ENCODE peak calls at places on chromosomes 16 and 17, in five cellular contexts. One of them, this sample, is unnamed.

GRCh38 chr17:79752175-79752574 is 21.4 kb downstream of the ENPP7 start:
- DNase-seq in IMR-90: no peak
- DNase-seq in spleen: no peak
- DNase-seq in epithelial cell of esophagus: no peak
- DNase-seq in mucosa of descending colon: no peak
- DNase-seq in this sample: no peak

GRCh38 chr16:11585460-11586374 is 1.0 kb downstream of the LITAF start:
- DNase-seq in IMR-90: peak
- DNase-seq in spleen: peak
- DNase-seq in mucosa of descending colon: peak
- DNase-seq in epithelial cell of esophagus: peak
- DNase-seq in this sample: peak

GRCh38 chr17:40596261-40596919 is 31.1 kb upstream of the CCR7 start:
- DNase-seq in spleen: no peak
- DNase-seq in mucosa of descending colon: no peak
- DNase-seq in epithelial cell of esophagus: no peak
- DNase-seq in IMR-90: peak
- DNase-seq in this sample: no peak

GRCh38 chr16:57331355-57331754 is 27.2 kb upstream of the CCL22 start:
- DNase-seq in epithelial cell of esophagus: no peak
- DNase-seq in mucosa of descending colon: no peak
- DNase-seq in IMR-90: no peak
- DNase-seq in spleen: no peak
- DNase-seq in this sample: no peak

GRCh38 chr17:80941171-80941570 is 50.5 kb upstream of the CHMP6 start:
- DNase-seq in spleen: peak
- DNase-seq in IMR-90: no peak
- DNase-seq in epithelial cell of esophagus: no peak
- DNase-seq in mucosa of descending colon: no peak
- DNase-seq in this sample: no peak

GRCh38 chr16:75319513-75320401 is 68.3 kb upstream of the BCAR1 start:
- DNase-seq in mucosa of descending colon: no peak
- DNase-seq in spleen: no peak
- DNase-seq in IMR-90: peak
- DNase-seq in epithelial cell of esophagus: peak
- DNase-seq in this sample: peak

GRCh38 chr16:8905168-8905762 is 23.1 kb downstream of the LITAFD start:
- DNase-seq in mucosa of descending colon: no peak
- DNase-seq in IMR-90: peak
- DNase-seq in epithelial cell of esophagus: peak
- DNase-seq in spleen: no peak
- DNase-seq in this sample: peak

GRCh38 chr16:63361032-63361624 is 1324.9 kb upstream of the CDH8 start:
- DNase-seq in epithelial cell of esophagus: peak
- DNase-seq in IMR-90: peak
- DNase-seq in mucosa of descending colon: no peak
- DNase-seq in spleen: no peak
- DNase-seq in this sample: peak

GRCh38 chr17:48121921-48122650 is 14.5 kb downstream of the SNX11 start:
- DNase-seq in mucosa of descending colon: no peak
- DNase-seq in epithelial cell of esophagus: no peak
- DNase-seq in IMR-90: no peak
- DNase-seq in spleen: no peak
- DNase-seq in this sample: no peak

GRCh38 chr17:78904371-78904770 is 1.4 kb upstream of the CEP295NL start:
- DNase-seq in epithelial cell of esophagus: no peak
- DNase-seq in spleen: no peak
- DNase-seq in mucosa of descending colon: no peak
- DNase-seq in IMR-90: no peak
- DNase-seq in this sample: no peak

GRCh38 chr16:86566966-86567700 is 504 bp downstream of the FOXC2 start:
- DNase-seq in IMR-90: peak
- DNase-seq in mucosa of descending colon: no peak
- DNase-seq in epithelial cell of esophagus: peak
- DNase-seq in spleen: peak
- DNase-seq in this sample: peak

GRCh38 chr16:81731636-81732035 is 47.5 kb upstream of the PLCG2 start:
- DNase-seq in IMR-90: no peak
- DNase-seq in epithelial cell of esophagus: no peak
- DNase-seq in spleen: no peak
- DNase-seq in mucosa of descending colon: no peak
- DNase-seq in this sample: no peak

GRCh38 chr16:48605518-48606110 is 4.4 kb downstream of the N4BP1 start:
- DNase-seq in IMR-90: no peak
- DNase-seq in mucosa of descending colon: no peak
- DNase-seq in epithelial cell of esophagus: peak
- DNase-seq in spleen: no peak
- DNase-seq in this sample: no peak

GRCh38 chr17:75262112-75262606 is 480 bp downstream of the MRPS7 start:
- DNase-seq in mucosa of descending colon: no peak
- DNase-seq in epithelial cell of esophagus: peak
- DNase-seq in IMR-90: no peak
- DNase-seq in spleen: peak
- DNase-seq in this sample: no peak

GRCh38 chr16:68446941-68447675 is 1.2 kb downstream of the SMPD3 start:
- DNase-seq in epithelial cell of esophagus: no peak
- DNase-seq in mucosa of descending colon: peak
- DNase-seq in IMR-90: no peak
- DNase-seq in spleen: peak
- DNase-seq in this sample: no peak

GRCh38 chr16:4345439-4346204 is 5.5 kb downstream of the PAM16 start:
- DNase-seq in spleen: peak
- DNase-seq in mucosa of descending colon: no peak
- DNase-seq in epithelial cell of esophagus: no peak
- DNase-seq in IMR-90: no peak
- DNase-seq in this sample: no peak

GRCh38 chr17:951388-952132 is 28.0 kb downstream of the NXN start:
- DNase-seq in mucosa of descending colon: no peak
- DNase-seq in IMR-90: peak
- DNase-seq in epithelial cell of esophagus: peak
- DNase-seq in spleen: no peak
- DNase-seq in this sample: peak

GRCh38 chr16:3602320-3602653 is 9.1 kb downstream of the SLX4 start:
- DNase-seq in mucosa of descending colon: peak
- DNase-seq in epithelial cell of esophagus: no peak
- DNase-seq in IMR-90: no peak
- DNase-seq in spleen: no peak
- DNase-seq in this sample: no peak

GRCh38 chr16:50274771-50275415 is 8.5 kb downstream of the ADCY7 start:
- DNase-seq in spleen: peak
- DNase-seq in mucosa of descending colon: peak
- DNase-seq in IMR-90: no peak
- DNase-seq in epithelial cell of esophagus: no peak
- DNase-seq in this sample: no peak
- H3K4me3 ChIP-seq in spleen: peak
- H3K4me3 ChIP-seq in mucosa of descending colon: no peak
- H3K4me3 ChIP-seq in IMR-90: no peak
- H3K4me3 ChIP-seq in epithelial cell of esophagus: no peak
- H3K4me3 ChIP-seq in this sample: no peak

GRCh38 chr17:65745241-65745640 is 183.8 kb upstream of the AXIN2 start:
- DNase-seq in spleen: no peak
- DNase-seq in mucosa of descending colon: no peak
- DNase-seq in IMR-90: no peak
- DNase-seq in epithelial cell of esophagus: no peak
- DNase-seq in this sample: no peak
- TF ChIP-seq CTCF in spleen: no peak
- TF ChIP-seq CTCF in mucosa of descending colon: no peak
- TF ChIP-seq CTCF in IMR-90: no peak
- TF ChIP-seq CTCF in epithelial cell of esophagus: no peak
- TF ChIP-seq CTCF in this sample: no peak

GRCh38 chr16:84820305-84820684 is 510 bp downstream of the CRISPLD2 start:
- DNase-seq in epithelial cell of esophagus: no peak
- DNase-seq in mucosa of descending colon: no peak
- DNase-seq in IMR-90: no peak
- DNase-seq in spleen: no peak
- DNase-seq in this sample: no peak
- H3K4me3 ChIP-seq in epithelial cell of esophagus: no peak
- H3K4me3 ChIP-seq in mucosa of descending colon: peak
- H3K4me3 ChIP-seq in IMR-90: peak
- H3K4me3 ChIP-seq in spleen: peak
- H3K4me3 ChIP-seq in this sample: peak

GRCh38 chr17:21279198-21279535 is 5.3 kb upstream of the MAP2K3 start:
- DNase-seq in epithelial cell of esophagus: no peak
- DNase-seq in IMR-90: no peak
- DNase-seq in spleen: no peak
- DNase-seq in mucosa of descending colon: peak
- DNase-seq in this sample: no peak

GRCh38 chr17:21277332-21277731 is 7.2 kb upstream of the MAP2K3 start:
- DNase-seq in mucosa of descending colon: no peak
- DNase-seq in IMR-90: no peak
- DNase-seq in spleen: no peak
- DNase-seq in epithelial cell of esophagus: no peak
- DNase-seq in this sample: no peak

GRCh38 chr17:21279582-21279981 is 4.9 kb upstream of the MAP2K3 start:
- DNase-seq in IMR-90: no peak
- DNase-seq in epithelial cell of esophagus: no peak
- DNase-seq in spleen: no peak
- DNase-seq in mucosa of descending colon: peak
- DNase-seq in this sample: no peak

GRCh38 chr17:21280081-21280518 is 4.4 kb upstream of the MAP2K3 start:
- DNase-seq in epithelial cell of esophagus: peak
- DNase-seq in spleen: peak
- DNase-seq in IMR-90: peak
- DNase-seq in mucosa of descending colon: peak
- DNase-seq in this sample: peak

GRCh38 chr17:21278304-21279197 is 6.0 kb upstream of the MAP2K3 start:
- DNase-seq in mucosa of descending colon: peak
- DNase-seq in epithelial cell of esophagus: peak
- DNase-seq in IMR-90: no peak
- DNase-seq in spleen: peak
- DNase-seq in this sample: no peak
- TF ChIP-seq CTCF in mucosa of descending colon: no peak
- TF ChIP-seq CTCF in epithelial cell of esophagus: peak
- TF ChIP-seq CTCF in IMR-90: no peak
- TF ChIP-seq CTCF in spleen: no peak
- TF ChIP-seq CTCF in this sample: no peak